ENCODE peak calls at places on chromosome 3, in five cellular contexts. M, I, X, H and Z are unnamed samples.

GRCh38 chr3:11306815-11307589 is 34.8 kb downstream of the ATG7 start:
- DNase-seq in M (no peak), I (no peak), X (no peak), H (no peak), Z (no peak)

GRCh38 chr3:156098437-156099035 is 21.8 kb upstream of the KCNAB1 start:
- DNase-seq in M (no peak), I (no peak), X (no peak), H (no peak), Z (no peak)

GRCh38 chr3:115164374-115165221 is 17.5 kb upstream of the ZBTB20 start:
- DNase-seq in M (no peak), I (no peak), X (no peak), H (no peak), Z (no peak)

GRCh38 chr3:49841126-49841525 is 15.2 kb downstream of the TRAIP start:
- DNase-seq in M (no peak), I (no peak), X (no peak), H (peak), Z (no peak)

GRCh38 chr3:69764861-69765260 is 25.6 kb downstream of the MITF start:
- DNase-seq in M (no peak), I (no peak), X (no peak), H (no peak), Z (no peak)

GRCh38 chr3:156787926-156788663 is 38.1 kb upstream of the LEKR1 start:
- DNase-seq in M (no peak), I (no peak), X (no peak), H (no peak), Z (no peak)

GRCh38 chr3:71304684-71305083 is 278.8 kb downstream of the FOXP1 start:
- DNase-seq in M (no peak), I (no peak), X (no peak), H (no peak), Z (no peak)

GRCh38 chr3:149479621-149480325 is 5.3 kb downstream of the TM4SF4 start:
- DNase-seq in M (no peak), I (no peak), X (no peak), H (peak), Z (no peak)

GRCh38 chr3:100316656-100317069 is 17.9 kb upstream of the NIT2 start:
- DNase-seq in M (peak), I (no peak), X (no peak), H (peak), Z (no peak)

GRCh38 chr3:187185759-187186158 is 11.5 kb upstream of the RTP1 start:
- DNase-seq in M (no peak), I (no peak), X (no peak), H (no peak), Z (no peak)

GRCh38 chr3:52851348-52851747 is 16.5 kb upstream of the MUSTN1 start:
- DNase-seq in M (no peak), I (no peak), X (no peak), H (peak), Z (no peak)

GRCh38 chr3:110027446-110027845 is 690.1 kb upstream of the DPPA4 start:
- DNase-seq in M (no peak), I (no peak), X (no peak), H (no peak), Z (no peak)

GRCh38 chr3:11718582-11719405 is 75.1 kb upstream of the VGLL4 start:
- DNase-seq in M (no peak), I (no peak), X (peak), H (peak), Z (no peak)

GRCh38 chr3:104257486-104257885 is 1109.2 kb upstream of the ALCAM start:
- DNase-seq in M (no peak), I (no peak), X (no peak), H (no peak), Z (no peak)

GRCh38 chr3:54127499-54128056 is 5.2 kb downstream of the CACNA2D3 start:
- DNase-seq in M (no peak), I (no peak), X (no peak), H (no peak), Z (no peak)

GRCh38 chr3:112738366-112738765 is 97.4 kb upstream of the CCDC80 start:
- DNase-seq in M (no peak), I (no peak), X (no peak), H (no peak), Z (no peak)

GRCh38 chr3:134369231-134369741 is 5.0 kb downstream of the AMOTL2 start:
- DNase-seq in M (no peak), I (no peak), X (no peak), H (peak), Z (no peak)

GRCh38 chr3:9067352-9067975 is 104.2 kb upstream of the RAD18 start:
- DNase-seq in M (no peak), I (no peak), X (no peak), H (peak), Z (no peak)

GRCh38 chr3:37243811-37244748 is 69.7 kb upstream of the LRRFIP2 start:
- DNase-seq in M (peak), I (peak), X (peak), H (peak), Z (no peak)

GRCh38 chr3:124409650-124410275 is 320.5 kb upstream of the UMPS start:
- DNase-seq in M (no peak), I (no peak), X (no peak), H (no peak), Z (no peak)